ENCODE peak calls at places on chromosomes 1 and 21, in five cellular contexts. One of them, this sample, is unnamed.

GRCh38 chr1:183103141-183103540 is 79.9 kb downstream of the LAMC1 start:
- DNase-seq in activated B cell treated with CpG ODN at 0.5 μM for 24 hours: no peak
- DNase-seq in cardiac muscle cell: no peak
- DNase-seq in omental fat pad: no peak
- DNase-seq in H1: no peak
- DNase-seq in this sample: no peak

GRCh38 chr21:24829397-24829796 is 777.9 kb downstream of the MRPL39 start:
- DNase-seq in omental fat pad: no peak
- DNase-seq in H1: no peak
- DNase-seq in cardiac muscle cell: no peak
- DNase-seq in activated B cell treated with CpG ODN at 0.5 μM for 24 hours: no peak
- DNase-seq in this sample: no peak

GRCh38 chr1:157932082-157932481 is 61.4 kb upstream of the KIRREL1 start:
- DNase-seq in H1: no peak
- DNase-seq in cardiac muscle cell: peak
- DNase-seq in omental fat pad: no peak
- DNase-seq in activated B cell treated with CpG ODN at 0.5 μM for 24 hours: no peak
- DNase-seq in this sample: no peak

GRCh38 chr1:160474392-160475242 is 48.4 kb downstream of the SLAMF6 start:
- DNase-seq in H1: no peak
- DNase-seq in activated B cell treated with CpG ODN at 0.5 μM for 24 hours: no peak
- DNase-seq in cardiac muscle cell: no peak
- DNase-seq in omental fat pad: no peak
- DNase-seq in this sample: no peak

GRCh38 chr1:226611301-226611700 is 62.7 kb downstream of the STUM start:
- DNase-seq in activated B cell treated with CpG ODN at 0.5 μM for 24 hours: no peak
- DNase-seq in cardiac muscle cell: no peak
- DNase-seq in omental fat pad: no peak
- DNase-seq in H1: no peak
- DNase-seq in this sample: no peak

GRCh38 chr1:179208681-179209477 is 20.6 kb downstream of the ABL2 start:
- DNase-seq in cardiac muscle cell: peak
- DNase-seq in omental fat pad: no peak
- DNase-seq in H1: no peak
- DNase-seq in activated B cell treated with CpG ODN at 0.5 μM for 24 hours: no peak
- DNase-seq in this sample: no peak

GRCh38 chr1:34970829-34971228 is 14.3 kb downstream of the TMEM35B start:
- DNase-seq in cardiac muscle cell: no peak
- DNase-seq in omental fat pad: no peak
- DNase-seq in H1: no peak
- DNase-seq in activated B cell treated with CpG ODN at 0.5 μM for 24 hours: no peak
- DNase-seq in this sample: no peak

GRCh38 chr1:18278953-18279712 is 171.5 kb downstream of the IGSF21 start:
- DNase-seq in activated B cell treated with CpG ODN at 0.5 μM for 24 hours: no peak
- DNase-seq in cardiac muscle cell: no peak
- DNase-seq in H1: no peak
- DNase-seq in omental fat pad: no peak
- DNase-seq in this sample: no peak

GRCh38 chr1:218249757-218250156 is 35.3 kb upstream of the RRP15 start:
- DNase-seq in cardiac muscle cell: no peak
- DNase-seq in omental fat pad: no peak
- DNase-seq in H1: no peak
- DNase-seq in activated B cell treated with CpG ODN at 0.5 μM for 24 hours: no peak
- DNase-seq in this sample: no peak

GRCh38 chr1:28927442-28928305 is 13.3 kb downstream of the EPB41 start:
- DNase-seq in omental fat pad: no peak
- DNase-seq in H1: no peak
- DNase-seq in activated B cell treated with CpG ODN at 0.5 μM for 24 hours: no peak
- DNase-seq in cardiac muscle cell: peak
- DNase-seq in this sample: no peak

GRCh38 chr1:232911027-232911599 is 39.3 kb upstream of the NTPCR start:
- DNase-seq in omental fat pad: no peak
- DNase-seq in H1: no peak
- DNase-seq in cardiac muscle cell: no peak
- DNase-seq in activated B cell treated with CpG ODN at 0.5 μM for 24 hours: no peak
- DNase-seq in this sample: no peak

GRCh38 chr1:182484531-182485257 is 34.7 kb downstream of the RGSL1 start:
- DNase-seq in H1: peak
- DNase-seq in activated B cell treated with CpG ODN at 0.5 μM for 24 hours: peak
- DNase-seq in omental fat pad: no peak
- DNase-seq in cardiac muscle cell: no peak
- DNase-seq in this sample: no peak

GRCh38 chr1:157278383-157279156 is 140.4 kb upstream of the ETV3 start:
- DNase-seq in omental fat pad: no peak
- DNase-seq in cardiac muscle cell: peak
- DNase-seq in activated B cell treated with CpG ODN at 0.5 μM for 24 hours: no peak
- DNase-seq in H1: no peak
- DNase-seq in this sample: no peak

GRCh38 chr1:177211231-177211630 is 40.5 kb downstream of the BRINP2 start:
- DNase-seq in activated B cell treated with CpG ODN at 0.5 μM for 24 hours: no peak
- DNase-seq in omental fat pad: no peak
- DNase-seq in H1: no peak
- DNase-seq in cardiac muscle cell: no peak
- DNase-seq in this sample: no peak

GRCh38 chr21:45387506-45387905 is 17.5 kb upstream of the COL18A1 start:
- DNase-seq in omental fat pad: no peak
- DNase-seq in cardiac muscle cell: no peak
- DNase-seq in H1: no peak
- DNase-seq in activated B cell treated with CpG ODN at 0.5 μM for 24 hours: no peak
- DNase-seq in this sample: no peak

GRCh38 chr1:43315963-43316737 is 15.4 kb downstream of the TIE1 start:
- DNase-seq in cardiac muscle cell: peak
- DNase-seq in activated B cell treated with CpG ODN at 0.5 μM for 24 hours: no peak
- DNase-seq in omental fat pad: no peak
- DNase-seq in H1: no peak
- DNase-seq in this sample: no peak

GRCh38 chr1:116826818-116827606 is 72.8 kb downstream of the CD2 start:
- DNase-seq in activated B cell treated with CpG ODN at 0.5 μM for 24 hours: no peak
- DNase-seq in H1: no peak
- DNase-seq in cardiac muscle cell: peak
- DNase-seq in omental fat pad: no peak
- DNase-seq in this sample: no peak

GRCh38 chr1:214416417-214417212 is 134.8 kb downstream of the PTPN14 start:
- DNase-seq in cardiac muscle cell: peak
- DNase-seq in activated B cell treated with CpG ODN at 0.5 μM for 24 hours: no peak
- DNase-seq in omental fat pad: no peak
- DNase-seq in H1: no peak
- DNase-seq in this sample: no peak

GRCh38 chr1:234558186-234558836 is 51.7 kb downstream of the IRF2BP2 start:
- DNase-seq in cardiac muscle cell: peak
- DNase-seq in H1: no peak
- DNase-seq in activated B cell treated with CpG ODN at 0.5 μM for 24 hours: no peak
- DNase-seq in omental fat pad: no peak
- DNase-seq in this sample: no peak

GRCh38 chr1:43418858-43419257 is 29.2 kb downstream of the SZT2 start:
- DNase-seq in H1: no peak
- DNase-seq in omental fat pad: no peak
- DNase-seq in cardiac muscle cell: no peak
- DNase-seq in activated B cell treated with CpG ODN at 0.5 μM for 24 hours: no peak
- DNase-seq in this sample: no peak

GRCh38 chr21:44462834-44463200 is 7.5 kb downstream of the LRRC3 start:
- DNase-seq in cardiac muscle cell: no peak
- DNase-seq in H1: no peak
- DNase-seq in activated B cell treated with CpG ODN at 0.5 μM for 24 hours: no peak
- DNase-seq in omental fat pad: no peak
- DNase-seq in this sample: no peak

GRCh38 chr1:8431779-8432178 is 113.9 kb downstream of the SLC45A1 start:
- DNase-seq in cardiac muscle cell: no peak
- DNase-seq in omental fat pad: no peak
- DNase-seq in H1: no peak
- DNase-seq in activated B cell treated with CpG ODN at 0.5 μM for 24 hours: no peak
- DNase-seq in this sample: no peak

GRCh38 chr1:218304281-218305039 is 19.4 kb downstream of the RRP15 start:
- DNase-seq in cardiac muscle cell: peak
- DNase-seq in activated B cell treated with CpG ODN at 0.5 μM for 24 hours: no peak
- DNase-seq in omental fat pad: no peak
- DNase-seq in H1: no peak
- DNase-seq in this sample: no peak

GRCh38 chr1:45843474-45843905 is 40.1 kb downstream of the MAST2 start:
- DNase-seq in activated B cell treated with CpG ODN at 0.5 μM for 24 hours: no peak
- DNase-seq in omental fat pad: no peak
- DNase-seq in H1: no peak
- DNase-seq in cardiac muscle cell: peak
- DNase-seq in this sample: no peak

GRCh38 chr1:59738152-59738551 is 76.6 kb upstream of the HOOK1 start:
- DNase-seq in cardiac muscle cell: peak
- DNase-seq in omental fat pad: no peak
- DNase-seq in activated B cell treated with CpG ODN at 0.5 μM for 24 hours: no peak
- DNase-seq in H1: no peak
- DNase-seq in this sample: no peak

GRCh38 chr1:47465605-47466004 is 27.8 kb downstream of the FOXD2 start:
- DNase-seq in cardiac muscle cell: no peak
- DNase-seq in omental fat pad: no peak
- DNase-seq in H1: no peak
- DNase-seq in activated B cell treated with CpG ODN at 0.5 μM for 24 hours: no peak
- DNase-seq in this sample: no peak

GRCh38 chr1:6420594-6421042 is 899 bp upstream of the HES2 start:
- DNase-seq in omental fat pad: no peak
- DNase-seq in activated B cell treated with CpG ODN at 0.5 μM for 24 hours: no peak
- DNase-seq in cardiac muscle cell: no peak
- DNase-seq in H1: no peak
- DNase-seq in this sample: no peak

GRCh38 chr21:42405064-42406059 is 1.7 kb downstream of the UBASH3A start:
- DNase-seq in cardiac muscle cell: no peak
- DNase-seq in omental fat pad: no peak
- DNase-seq in H1: no peak
- DNase-seq in activated B cell treated with CpG ODN at 0.5 μM for 24 hours: no peak
- DNase-seq in this sample: no peak

GRCh38 chr1:12745992-12746323 is at the start of gene CFAP107:
- DNase-seq in H1: no peak
- DNase-seq in activated B cell treated with CpG ODN at 0.5 μM for 24 hours: no peak
- DNase-seq in cardiac muscle cell: peak
- DNase-seq in omental fat pad: no peak
- DNase-seq in this sample: no peak

GRCh38 chr1:117638759-117639158 is 32.9 kb downstream of the TENT5C start:
- DNase-seq in activated B cell treated with CpG ODN at 0.5 μM for 24 hours: no peak
- DNase-seq in H1: no peak
- DNase-seq in cardiac muscle cell: no peak
- DNase-seq in omental fat pad: no peak
- DNase-seq in this sample: no peak

GRCh38 chr1:100440075-100440809 is 87.9 kb downstream of the CDC14A start:
- DNase-seq in H1: no peak
- DNase-seq in cardiac muscle cell: no peak
- DNase-seq in omental fat pad: no peak
- DNase-seq in activated B cell treated with CpG ODN at 0.5 μM for 24 hours: no peak
- DNase-seq in this sample: no peak

DNA sequence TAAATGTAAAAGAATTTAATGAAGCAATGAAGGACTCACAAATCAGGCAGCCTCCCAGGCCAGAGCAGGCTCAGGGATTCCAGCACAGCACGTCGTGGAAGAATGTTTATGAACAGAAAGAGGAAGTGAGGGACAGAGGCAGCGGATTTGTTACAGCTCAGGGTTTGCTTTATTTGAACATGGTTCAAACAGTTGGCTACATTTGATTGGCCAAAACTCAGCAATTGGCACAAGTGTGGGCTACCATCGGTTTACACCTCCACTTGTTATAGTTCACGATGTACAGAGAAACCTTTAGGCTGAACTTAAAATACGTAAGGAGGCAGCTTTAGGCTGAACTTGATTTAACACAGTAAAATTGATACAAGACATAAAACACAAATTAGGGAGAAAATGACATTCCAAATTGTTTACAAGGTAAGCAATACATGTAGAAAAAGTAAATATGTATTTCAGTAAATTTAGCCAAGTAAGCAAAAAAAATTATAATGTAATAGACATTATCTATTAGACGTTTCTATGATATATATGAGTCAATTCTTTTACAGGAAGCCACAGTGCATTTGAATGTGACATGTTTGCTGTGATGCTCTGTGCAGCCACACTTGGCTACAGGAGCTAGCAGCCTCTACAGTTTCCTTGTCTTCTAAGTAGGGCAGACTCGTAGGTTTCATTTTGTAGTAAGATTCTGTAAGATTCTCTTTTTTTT is 126.5 kb downstream of the ADSS2 start:
- DNase-seq in H1: no peak
- DNase-seq in activated B cell treated with CpG ODN at 0.5 μM for 24 hours: no peak
- DNase-seq in cardiac muscle cell: no peak
- DNase-seq in omental fat pad: no peak
- DNase-seq in this sample: no peak
- TF ChIP-seq CTCF in H1: no peak
- TF ChIP-seq CTCF in activated B cell treated with CpG ODN at 0.5 μM for 24 hours: no peak
- TF ChIP-seq CTCF in cardiac muscle cell: no peak
- TF ChIP-seq CTCF in omental fat pad: no peak
- TF ChIP-seq CTCF in this sample: no peak

DNA sequence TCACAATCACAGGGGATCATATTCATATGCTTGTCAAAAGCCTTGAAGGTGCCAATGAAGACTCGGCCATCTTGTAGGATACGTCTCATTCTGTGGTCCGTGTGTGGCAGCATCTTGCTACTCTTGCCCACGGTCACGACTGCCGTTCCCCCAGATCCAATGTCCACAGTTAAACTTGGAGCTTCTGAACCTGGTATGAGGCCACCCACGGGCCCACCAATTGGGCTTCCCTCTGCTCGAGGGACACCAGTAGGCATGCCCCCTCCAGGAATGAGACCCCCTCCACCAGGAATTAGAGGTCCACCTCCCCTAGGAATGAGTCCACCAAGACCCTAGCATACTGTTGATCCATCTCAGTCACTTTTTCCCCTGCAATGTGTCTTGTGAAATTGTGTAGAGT is 39.6 kb downstream of the MORN1 start:
- DNase-seq in H1: no peak
- DNase-seq in activated B cell treated with CpG ODN at 0.5 μM for 24 hours: no peak
- DNase-seq in cardiac muscle cell: no peak
- DNase-seq in omental fat pad: no peak
- DNase-seq in this sample: no peak
- TF ChIP-seq CTCF in H1: no peak
- TF ChIP-seq CTCF in activated B cell treated with CpG ODN at 0.5 μM for 24 hours: no peak
- TF ChIP-seq CTCF in cardiac muscle cell: no peak
- TF ChIP-seq CTCF in omental fat pad: no peak
- TF ChIP-seq CTCF in this sample: no peak

GRCh38 chr1:88175631-88176226 is 508.3 kb upstream of the PKN2 start:
- DNase-seq in activated B cell treated with CpG ODN at 0.5 μM for 24 hours: no peak
- DNase-seq in H1: no peak
- DNase-seq in omental fat pad: no peak
- DNase-seq in cardiac muscle cell: peak
- DNase-seq in this sample: no peak
- TF ChIP-seq CTCF in activated B cell treated with CpG ODN at 0.5 μM for 24 hours: no peak
- TF ChIP-seq CTCF in H1: no peak
- TF ChIP-seq CTCF in omental fat pad: no peak
- TF ChIP-seq CTCF in cardiac muscle cell: no peak
- TF ChIP-seq CTCF in this sample: no peak

GRCh38 chr1:78329475-78329874 is 161.3 kb upstream of the PTGFR start:
- DNase-seq in cardiac muscle cell: no peak
- DNase-seq in omental fat pad: no peak
- DNase-seq in activated B cell treated with CpG ODN at 0.5 μM for 24 hours: no peak
- DNase-seq in H1: no peak
- DNase-seq in this sample: no peak

GRCh38 chr1:78334952-78335351 is 155.8 kb upstream of the PTGFR start:
- DNase-seq in cardiac muscle cell: peak
- DNase-seq in H1: no peak
- DNase-seq in activated B cell treated with CpG ODN at 0.5 μM for 24 hours: no peak
- DNase-seq in omental fat pad: no peak
- DNase-seq in this sample: no peak

GRCh38 chr1:78331799-78332198 is 159.0 kb upstream of the PTGFR start:
- DNase-seq in activated B cell treated with CpG ODN at 0.5 μM for 24 hours: no peak
- DNase-seq in omental fat pad: no peak
- DNase-seq in cardiac muscle cell: no peak
- DNase-seq in H1: no peak
- DNase-seq in this sample: no peak

GRCh38 chr1:78334114-78334513 is 156.7 kb upstream of the PTGFR start:
- DNase-seq in cardiac muscle cell: no peak
- DNase-seq in activated B cell treated with CpG ODN at 0.5 μM for 24 hours: no peak
- DNase-seq in omental fat pad: no peak
- DNase-seq in H1: no peak
- DNase-seq in this sample: no peak

GRCh38 chr1:78333426-78334012 is 157.3 kb upstream of the PTGFR start:
- DNase-seq in H1: no peak
- DNase-seq in cardiac muscle cell: peak
- DNase-seq in omental fat pad: no peak
- DNase-seq in activated B cell treated with CpG ODN at 0.5 μM for 24 hours: no peak
- DNase-seq in this sample: no peak
- TF ChIP-seq CTCF in H1: peak
- TF ChIP-seq CTCF in cardiac muscle cell: peak
- TF ChIP-seq CTCF in omental fat pad: no peak
- TF ChIP-seq CTCF in activated B cell treated with CpG ODN at 0.5 μM for 24 hours: no peak
- TF ChIP-seq CTCF in this sample: peak

This sample was measured in D721Med.